ENCODE peak calls at places on chromosomes 13 and 19, in five cellular contexts. M is choroid plexus epithelial cell, T is heart right ventricle, Q is AG10803, I is transverse colon. G is an unnamed sample.

GRCh38 chr19:8611890-8612806 is 1.6 kb upstream of the ADAMTS10 start:
- DNase-seq in I (peak), Q (peak), T (peak), M (peak), G (no peak)

GRCh38 chr19:44585371-44586141 is 27.8 kb upstream of the IGSF23 start:
- DNase-seq in T (no peak), I (no peak), M (peak), Q (peak), G (no peak)

GRCh38 chr19:55452381-55453325 is 8.8 kb downstream of the ISOC2 start:
- DNase-seq in I (peak), M (peak), T (peak), Q (peak), G (peak)

GRCh38 chr13:40565282-40566148 is 100.9 kb downstream of the FOXO1 start:
- DNase-seq in I (no peak), Q (no peak), T (no peak), M (no peak), G (no peak)

GRCh38 chr13:110374644-110375370 is 67.7 kb downstream of the COL4A2 start:
- DNase-seq in Q (no peak), I (no peak), T (no peak), M (no peak), G (no peak)

GRCh38 chr19:46107371-46107770 is 17.1 kb downstream of the IGFL3 start:
- DNase-seq in I (no peak), Q (peak), T (no peak), M (peak), G (no peak)

GRCh38 chr19:406999-407491 is 1.9 kb downstream of the C2CD4C start:
- DNase-seq in T (no peak), M (no peak), I (no peak), Q (no peak), G (no peak)

GRCh38 chr13:100176781-100177389 is 88.0 kb downstream of the PCCA start:
- DNase-seq in I (no peak), Q (peak), T (no peak), M (peak), G (no peak)

GRCh38 chr13:45113809-45114208 is 6.5 kb upstream of the GTF2F2 start:
- DNase-seq in I (no peak), Q (no peak), M (no peak), T (no peak), G (no peak)

DNA sequence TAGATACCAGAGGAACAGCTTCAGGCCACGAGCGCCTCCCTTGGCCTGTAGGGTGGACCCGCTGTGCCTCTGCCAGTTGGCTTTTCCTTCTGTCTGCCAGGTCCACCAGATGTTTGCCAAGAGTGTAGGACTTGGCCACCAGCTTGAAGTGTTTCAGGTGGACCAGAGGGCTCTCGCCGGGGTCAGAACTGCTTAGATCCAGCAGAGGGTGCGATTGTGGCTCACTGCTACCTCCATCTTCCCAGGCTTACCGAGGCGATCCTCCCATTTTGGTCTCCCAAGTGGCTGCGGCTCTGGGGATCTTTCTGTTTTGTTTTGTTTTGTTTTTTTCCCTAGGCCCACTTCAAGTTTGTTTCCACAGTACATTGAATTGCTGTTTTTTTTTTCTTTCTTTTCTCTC is 23.0 kb upstream of the ZNF730 start:
- DNase-seq in T (no peak), M (no peak), I (no peak), Q (no peak), G (no peak)
- TF ChIP-seq CTCF in T (no peak), M (no peak), I (no peak), Q (no peak), G (no peak)

GRCh38 chr19:11451942-11452813 is 16.7 kb downstream of the PRKCSH start:
- DNase-seq in T (no peak), I (no peak), M (peak), Q (no peak), G (no peak)
- TF ChIP-seq CTCF in T (no peak), I (no peak), M (peak), Q (no peak), G (no peak)

GRCh38 chr19:12890787-12891552 is at the start of gene GCDH:
- DNase-seq in I (peak), T (peak), M (peak), Q (peak), G (peak)
- TF ChIP-seq CTCF in I (no peak), T (no peak), M (no peak), Q (no peak), G (no peak)

DNA sequence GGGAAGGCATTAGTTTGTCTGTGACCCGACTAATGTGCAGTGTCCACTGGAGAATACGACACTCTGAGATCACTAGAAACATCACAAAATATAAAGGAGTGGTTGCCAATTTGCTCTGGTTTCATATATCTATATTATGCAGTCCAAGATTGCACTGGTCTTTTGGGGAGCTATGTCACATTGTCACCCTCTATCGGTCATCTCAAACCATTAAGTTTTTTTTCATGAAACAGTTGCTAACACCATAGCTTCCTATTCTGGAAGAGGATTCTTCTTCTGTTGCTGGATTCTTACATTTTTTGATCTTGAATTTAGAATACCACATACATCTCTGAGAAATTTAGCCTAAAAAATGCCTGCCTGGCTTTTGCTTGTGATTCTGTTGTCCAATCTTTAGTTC is 168.6 kb downstream of the LACC1 start:
- DNase-seq in Q (no peak), M (peak), T (no peak), I (no peak), G (no peak)
- TF ChIP-seq CTCF in Q (peak), M (no peak), T (peak), I (no peak), G (no peak)

DNA sequence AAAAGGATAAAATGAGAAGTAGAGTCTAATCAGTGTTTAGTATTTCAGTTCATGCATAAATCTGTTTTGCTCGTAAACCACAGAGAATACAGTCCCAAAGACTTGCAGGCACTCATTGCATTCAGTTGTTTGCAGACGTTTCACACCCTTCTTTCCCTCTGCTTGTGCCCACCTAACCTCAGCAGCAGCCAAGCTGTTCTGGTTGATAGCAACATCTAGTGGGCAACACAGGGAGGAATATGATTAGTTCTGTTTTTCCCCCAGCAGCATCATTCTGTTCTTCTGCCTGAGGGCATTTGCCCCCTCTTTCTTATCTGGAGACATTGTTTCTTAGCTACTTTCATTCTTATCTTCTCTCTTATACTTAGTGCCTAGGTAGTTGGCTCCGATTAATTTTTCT is 135.6 kb downstream of the PAN3 start:
- DNase-seq in Q (no peak), I (no peak), T (no peak), M (peak), G (no peak)
- TF ChIP-seq CTCF in Q (no peak), I (no peak), T (no peak), M (peak), G (no peak)